ENCODE peak calls at places on chromosomes 3 and 15, in seven cellular contexts. Z, Y, Q, U, I, X and S are unnamed samples.

GRCh38 chr15:97482521-97482920 is 478.0 kb upstream of the ARRDC4 start:
- DNase-seq in Z (no peak), Y (no peak), Q (no peak), U (no peak), I (no peak), X (no peak), S (no peak)

GRCh38 chr3:44596631-44597030 is 11.9 kb downstream of the ZNF660 start:
- DNase-seq in Z (no peak), Y (no peak), Q (no peak), U (no peak), I (no peak), X (no peak), S (no peak)

GRCh38 chr3:127425505-127426443 is 137.9 kb upstream of the PRR20G start:
- DNase-seq in Z (no peak), Y (no peak), Q (no peak), U (no peak), I (no peak), X (no peak), S (no peak)

GRCh38 chr3:141386080-141386594 is 17.8 kb downstream of the ZBTB38 start:
- DNase-seq in Z (no peak), Y (no peak), Q (no peak), U (no peak), I (no peak), X (no peak), S (no peak)

GRCh38 chr15:52328680-52329079 is 33.1 kb upstream of the MYO5C start:
- DNase-seq in Z (no peak), Y (no peak), Q (no peak), U (no peak), I (no peak), X (no peak), S (no peak)

GRCh38 chr15:59349715-59350420 is 22.8 kb downstream of the MYO1E start:
- DNase-seq in Z (peak; percentile 81), Y (no peak), Q (peak; percentile 97), U (peak; percentile 97), I (no peak), X (peak; percentile 46), S (peak; percentile 97)

GRCh38 chr3:9800529-9800928 is 7.6 kb downstream of the ARPC4 start:
- DNase-seq in Z (no peak), Y (no peak), Q (no peak), U (no peak), I (no peak), X (no peak), S (no peak)

GRCh38 chr3:171110715-171111114 is 84.2 kb upstream of the SLC2A2 start:
- DNase-seq in Z (no peak), Y (no peak), Q (no peak), U (no peak), I (no peak), X (no peak), S (no peak)

GRCh38 chr3:9468460-9468859 is 71.0 kb downstream of the SETD5 start:
- DNase-seq in Z (no peak), Y (no peak), Q (peak; percentile 9), U (no peak), I (no peak), X (no peak), S (no peak)

GRCh38 chr3:172100482-172100881 is 61.1 kb downstream of the FNDC3B start:
- DNase-seq in Z (no peak), Y (no peak), Q (no peak), U (no peak), I (no peak), X (no peak), S (no peak)

GRCh38 chr3:23856286-23856685 is 50.5 kb downstream of the UBE2E1 start:
- DNase-seq in Z (no peak), Y (no peak), Q (peak; percentile 54), U (no peak), I (no peak), X (no peak), S (no peak)

GRCh38 chr3:121274411-121274810 is 271.4 kb downstream of the POLQ start:
- DNase-seq in Z (no peak), Y (no peak), Q (no peak), U (peak; percentile 1), I (no peak), X (no peak), S (peak; percentile 9)

GRCh38 chr15:89822951-89823701 is 8.5 kb upstream of the ANPEP start:
- DNase-seq in Z (no peak), Y (no peak), Q (peak; percentile 50), U (peak; percentile 67), I (no peak), X (no peak), S (no peak)

GRCh38 chr3:154758109-154758868 is 321.8 kb upstream of the MME start:
- DNase-seq in Z (no peak), Y (no peak), Q (peak; percentile 21), U (peak; percentile 10), I (no peak), X (no peak), S (no peak)